ENCODE peak calls at places on chromosomes 5 and 9, in ten cellular contexts. One of them, this sample, is unnamed.

GRCh38 chr9:137307255-137308101 is 5.4 kb upstream of the NRARP start:
- DNase-seq in CD4-positive, CD25-positive, alpha-beta regulatory T cell: no peak
- DNase-seq in NCI-H2081: no peak
- DNase-seq in activated T-cell treated with anti-CD3 and anti-CD28 coated beads for 1 hour: no peak
- DNase-seq in activated T-helper 1 cell treated with anti-CD3 and anti-CD28 coated beads, Interleukin-12 subunit alpha, Interleukin-12 subunit beta, Interleukin-2, Interleukin-4 antibody, amounts not matched to agents 30 ng/mL and 10 ng/mL and 1 ng/mL, durations not matched to agents 14 hours and 24 hours and 36 hours: no peak
- DNase-seq in pancreas: peak; percentile 84
- DNase-seq in COR-L47: no peak
- DNase-seq in nephron progenitor cell: no peak
- DNase-seq in midbrain: no peak
- DNase-seq in posterior cingulate gyrus: no peak
- DNase-seq in this sample: no peak

GRCh38 chr9:101508203-101508602 is 25.4 kb upstream of the RNF20 start:
- DNase-seq in CD4-positive, CD25-positive, alpha-beta regulatory T cell: no peak
- DNase-seq in posterior cingulate gyrus: no peak
- DNase-seq in activated T-cell treated with anti-CD3 and anti-CD28 coated beads for 1 hour: no peak
- DNase-seq in midbrain: no peak
- DNase-seq in pancreas: no peak
- DNase-seq in NCI-H2081: no peak
- DNase-seq in nephron progenitor cell: no peak
- DNase-seq in activated T-helper 1 cell treated with anti-CD3 and anti-CD28 coated beads, Interleukin-12 subunit alpha, Interleukin-12 subunit beta, Interleukin-2, Interleukin-4 antibody, amounts not matched to agents 30 ng/mL and 10 ng/mL and 1 ng/mL, durations not matched to agents 14 hours and 24 hours and 36 hours: no peak
- DNase-seq in COR-L47: no peak
- DNase-seq in this sample: no peak

GRCh38 chr9:133023117-133023890 is 7.5 kb upstream of the GTF3C5 start:
- DNase-seq in activated T-cell treated with anti-CD3 and anti-CD28 coated beads for 1 hour: peak; percentile 14
- DNase-seq in NCI-H2081: no peak
- DNase-seq in activated T-helper 1 cell treated with anti-CD3 and anti-CD28 coated beads, Interleukin-12 subunit alpha, Interleukin-12 subunit beta, Interleukin-2, Interleukin-4 antibody, amounts not matched to agents 30 ng/mL and 10 ng/mL and 1 ng/mL, durations not matched to agents 14 hours and 24 hours and 36 hours: peak; percentile 46
- DNase-seq in CD4-positive, CD25-positive, alpha-beta regulatory T cell: peak; percentile 9
- DNase-seq in midbrain: no peak
- DNase-seq in COR-L47: no peak
- DNase-seq in pancreas: no peak
- DNase-seq in posterior cingulate gyrus: no peak
- DNase-seq in nephron progenitor cell: no peak
- DNase-seq in this sample: no peak

GRCh38 chr9:129619787-129620668 is 873 bp downstream of the C9orf50 start:
- DNase-seq in COR-L47: no peak
- DNase-seq in posterior cingulate gyrus: no peak
- DNase-seq in midbrain: no peak
- DNase-seq in nephron progenitor cell: peak; percentile 72
- DNase-seq in pancreas: no peak
- DNase-seq in activated T-cell treated with anti-CD3 and anti-CD28 coated beads for 1 hour: no peak
- DNase-seq in activated T-helper 1 cell treated with anti-CD3 and anti-CD28 coated beads, Interleukin-12 subunit alpha, Interleukin-12 subunit beta, Interleukin-2, Interleukin-4 antibody, amounts not matched to agents 30 ng/mL and 10 ng/mL and 1 ng/mL, durations not matched to agents 14 hours and 24 hours and 36 hours: no peak
- DNase-seq in NCI-H2081: no peak
- DNase-seq in CD4-positive, CD25-positive, alpha-beta regulatory T cell: no peak
- DNase-seq in this sample: no peak

GRCh38 chr9:126957687-126958053 is 43.1 kb downstream of the RALGPS1 start:
- DNase-seq in pancreas: no peak
- DNase-seq in NCI-H2081: no peak
- DNase-seq in activated T-cell treated with anti-CD3 and anti-CD28 coated beads for 1 hour: no peak
- DNase-seq in posterior cingulate gyrus: no peak
- DNase-seq in CD4-positive, CD25-positive, alpha-beta regulatory T cell: no peak
- DNase-seq in nephron progenitor cell: no peak
- DNase-seq in midbrain: no peak
- DNase-seq in activated T-helper 1 cell treated with anti-CD3 and anti-CD28 coated beads, Interleukin-12 subunit alpha, Interleukin-12 subunit beta, Interleukin-2, Interleukin-4 antibody, amounts not matched to agents 30 ng/mL and 10 ng/mL and 1 ng/mL, durations not matched to agents 14 hours and 24 hours and 36 hours: no peak
- DNase-seq in COR-L47: no peak
- DNase-seq in this sample: no peak

GRCh38 chr9:98564714-98565113 is 144.0 kb downstream of the GABBR2 start:
- DNase-seq in CD4-positive, CD25-positive, alpha-beta regulatory T cell: no peak
- DNase-seq in posterior cingulate gyrus: no peak
- DNase-seq in activated T-helper 1 cell treated with anti-CD3 and anti-CD28 coated beads, Interleukin-12 subunit alpha, Interleukin-12 subunit beta, Interleukin-2, Interleukin-4 antibody, amounts not matched to agents 30 ng/mL and 10 ng/mL and 1 ng/mL, durations not matched to agents 14 hours and 24 hours and 36 hours: no peak
- DNase-seq in nephron progenitor cell: no peak
- DNase-seq in COR-L47: no peak
- DNase-seq in pancreas: no peak
- DNase-seq in midbrain: no peak
- DNase-seq in activated T-cell treated with anti-CD3 and anti-CD28 coated beads for 1 hour: no peak
- DNase-seq in NCI-H2081: no peak
- DNase-seq in this sample: no peak

GRCh38 chr9:19408693-19409405 is at the start of gene ACER2:
- DNase-seq in nephron progenitor cell: peak; percentile 99
- DNase-seq in NCI-H2081: peak; percentile 94
- DNase-seq in activated T-helper 1 cell treated with anti-CD3 and anti-CD28 coated beads, Interleukin-12 subunit alpha, Interleukin-12 subunit beta, Interleukin-2, Interleukin-4 antibody, amounts not matched to agents 30 ng/mL and 10 ng/mL and 1 ng/mL, durations not matched to agents 14 hours and 24 hours and 36 hours: peak; percentile 95
- DNase-seq in COR-L47: peak; percentile 89
- DNase-seq in pancreas: peak; percentile 100
- DNase-seq in activated T-cell treated with anti-CD3 and anti-CD28 coated beads for 1 hour: peak; percentile 95
- DNase-seq in CD4-positive, CD25-positive, alpha-beta regulatory T cell: peak; percentile 92
- DNase-seq in posterior cingulate gyrus: peak; percentile 91
- DNase-seq in midbrain: peak; percentile 90
- DNase-seq in this sample: peak; percentile 90

GRCh38 chr5:172773481-172774469 is 2.8 kb upstream of the DUSP1 start:
- DNase-seq in CD4-positive, CD25-positive, alpha-beta regulatory T cell: no peak
- DNase-seq in COR-L47: no peak
- DNase-seq in pancreas: no peak
- DNase-seq in activated T-helper 1 cell treated with anti-CD3 and anti-CD28 coated beads, Interleukin-12 subunit alpha, Interleukin-12 subunit beta, Interleukin-2, Interleukin-4 antibody, amounts not matched to agents 30 ng/mL and 10 ng/mL and 1 ng/mL, durations not matched to agents 14 hours and 24 hours and 36 hours: no peak
- DNase-seq in NCI-H2081: no peak
- DNase-seq in midbrain: no peak
- DNase-seq in nephron progenitor cell: no peak
- DNase-seq in activated T-cell treated with anti-CD3 and anti-CD28 coated beads for 1 hour: no peak
- DNase-seq in posterior cingulate gyrus: no peak
- DNase-seq in this sample: no peak

GRCh38 chr5:153267506-153267905 is 223.0 kb upstream of the GRIA1 start:
- DNase-seq in NCI-H2081: no peak
- DNase-seq in midbrain: no peak
- DNase-seq in activated T-cell treated with anti-CD3 and anti-CD28 coated beads for 1 hour: no peak
- DNase-seq in CD4-positive, CD25-positive, alpha-beta regulatory T cell: no peak
- DNase-seq in posterior cingulate gyrus: no peak
- DNase-seq in activated T-helper 1 cell treated with anti-CD3 and anti-CD28 coated beads, Interleukin-12 subunit alpha, Interleukin-12 subunit beta, Interleukin-2, Interleukin-4 antibody, amounts not matched to agents 30 ng/mL and 10 ng/mL and 1 ng/mL, durations not matched to agents 14 hours and 24 hours and 36 hours: no peak
- DNase-seq in pancreas: no peak
- DNase-seq in nephron progenitor cell: no peak
- DNase-seq in COR-L47: no peak
- DNase-seq in this sample: no peak

GRCh38 chr5:1809416-1810035 is 8.3 kb downstream of the NDUFS6 start:
- DNase-seq in pancreas: no peak
- DNase-seq in nephron progenitor cell: no peak
- DNase-seq in activated T-helper 1 cell treated with anti-CD3 and anti-CD28 coated beads, Interleukin-12 subunit alpha, Interleukin-12 subunit beta, Interleukin-2, Interleukin-4 antibody, amounts not matched to agents 30 ng/mL and 10 ng/mL and 1 ng/mL, durations not matched to agents 14 hours and 24 hours and 36 hours: no peak
- DNase-seq in CD4-positive, CD25-positive, alpha-beta regulatory T cell: no peak
- DNase-seq in COR-L47: no peak
- DNase-seq in midbrain: no peak
- DNase-seq in activated T-cell treated with anti-CD3 and anti-CD28 coated beads for 1 hour: no peak
- DNase-seq in NCI-H2081: no peak
- DNase-seq in posterior cingulate gyrus: no peak
- DNase-seq in this sample: no peak

GRCh38 chr5:90169078-90169477 is 240.5 kb downstream of the CETN3 start:
- DNase-seq in activated T-cell treated with anti-CD3 and anti-CD28 coated beads for 1 hour: no peak
- DNase-seq in pancreas: peak; percentile 66
- DNase-seq in CD4-positive, CD25-positive, alpha-beta regulatory T cell: no peak
- DNase-seq in midbrain: no peak
- DNase-seq in nephron progenitor cell: no peak
- DNase-seq in NCI-H2081: peak; percentile 36
- DNase-seq in COR-L47: peak; percentile 61
- DNase-seq in posterior cingulate gyrus: no peak
- DNase-seq in activated T-helper 1 cell treated with anti-CD3 and anti-CD28 coated beads, Interleukin-12 subunit alpha, Interleukin-12 subunit beta, Interleukin-2, Interleukin-4 antibody, amounts not matched to agents 30 ng/mL and 10 ng/mL and 1 ng/mL, durations not matched to agents 14 hours and 24 hours and 36 hours: no peak
- DNase-seq in this sample: no peak

GRCh38 chr5:95417971-95418370 is 26.8 kb downstream of the FAM81B start:
- DNase-seq in posterior cingulate gyrus: no peak
- DNase-seq in pancreas: no peak
- DNase-seq in NCI-H2081: no peak
- DNase-seq in COR-L47: no peak
- DNase-seq in CD4-positive, CD25-positive, alpha-beta regulatory T cell: no peak
- DNase-seq in nephron progenitor cell: no peak
- DNase-seq in activated T-cell treated with anti-CD3 and anti-CD28 coated beads for 1 hour: no peak
- DNase-seq in activated T-helper 1 cell treated with anti-CD3 and anti-CD28 coated beads, Interleukin-12 subunit alpha, Interleukin-12 subunit beta, Interleukin-2, Interleukin-4 antibody, amounts not matched to agents 30 ng/mL and 10 ng/mL and 1 ng/mL, durations not matched to agents 14 hours and 24 hours and 36 hours: no peak
- DNase-seq in midbrain: no peak
- DNase-seq in this sample: no peak

GRCh38 chr5:99000878-99001277 is 72.1 kb upstream of the CHD1 start:
- DNase-seq in pancreas: no peak
- DNase-seq in nephron progenitor cell: no peak
- DNase-seq in posterior cingulate gyrus: no peak
- DNase-seq in activated T-helper 1 cell treated with anti-CD3 and anti-CD28 coated beads, Interleukin-12 subunit alpha, Interleukin-12 subunit beta, Interleukin-2, Interleukin-4 antibody, amounts not matched to agents 30 ng/mL and 10 ng/mL and 1 ng/mL, durations not matched to agents 14 hours and 24 hours and 36 hours: no peak
- DNase-seq in NCI-H2081: no peak
- DNase-seq in activated T-cell treated with anti-CD3 and anti-CD28 coated beads for 1 hour: no peak
- DNase-seq in COR-L47: no peak
- DNase-seq in midbrain: no peak
- DNase-seq in CD4-positive, CD25-positive, alpha-beta regulatory T cell: no peak
- DNase-seq in this sample: no peak

GRCh38 chr9:37328561-37329227 is 93.8 kb upstream of the GRHPR start:
- DNase-seq in activated T-cell treated with anti-CD3 and anti-CD28 coated beads for 1 hour: no peak
- DNase-seq in CD4-positive, CD25-positive, alpha-beta regulatory T cell: no peak
- DNase-seq in activated T-helper 1 cell treated with anti-CD3 and anti-CD28 coated beads, Interleukin-12 subunit alpha, Interleukin-12 subunit beta, Interleukin-2, Interleukin-4 antibody, amounts not matched to agents 30 ng/mL and 10 ng/mL and 1 ng/mL, durations not matched to agents 14 hours and 24 hours and 36 hours: no peak
- DNase-seq in pancreas: no peak
- DNase-seq in NCI-H2081: no peak
- DNase-seq in COR-L47: no peak
- DNase-seq in posterior cingulate gyrus: no peak
- DNase-seq in midbrain: no peak
- DNase-seq in nephron progenitor cell: no peak
- DNase-seq in this sample: no peak

GRCh38 chr5:135832941-135833340 is 1.5 kb upstream of the SLC25A48 start:
- DNase-seq in nephron progenitor cell: no peak
- DNase-seq in activated T-cell treated with anti-CD3 and anti-CD28 coated beads for 1 hour: no peak
- DNase-seq in posterior cingulate gyrus: no peak
- DNase-seq in midbrain: no peak
- DNase-seq in NCI-H2081: no peak
- DNase-seq in activated T-helper 1 cell treated with anti-CD3 and anti-CD28 coated beads, Interleukin-12 subunit alpha, Interleukin-12 subunit beta, Interleukin-2, Interleukin-4 antibody, amounts not matched to agents 30 ng/mL and 10 ng/mL and 1 ng/mL, durations not matched to agents 14 hours and 24 hours and 36 hours: no peak
- DNase-seq in pancreas: no peak
- DNase-seq in COR-L47: no peak
- DNase-seq in CD4-positive, CD25-positive, alpha-beta regulatory T cell: no peak
- DNase-seq in this sample: no peak

GRCh38 chr5:90366972-90367371 is 42.6 kb downstream of the CETN3 start:
- DNase-seq in NCI-H2081: peak; percentile 16
- DNase-seq in nephron progenitor cell: no peak
- DNase-seq in activated T-cell treated with anti-CD3 and anti-CD28 coated beads for 1 hour: no peak
- DNase-seq in posterior cingulate gyrus: no peak
- DNase-seq in activated T-helper 1 cell treated with anti-CD3 and anti-CD28 coated beads, Interleukin-12 subunit alpha, Interleukin-12 subunit beta, Interleukin-2, Interleukin-4 antibody, amounts not matched to agents 30 ng/mL and 10 ng/mL and 1 ng/mL, durations not matched to agents 14 hours and 24 hours and 36 hours: no peak
- DNase-seq in midbrain: no peak
- DNase-seq in CD4-positive, CD25-positive, alpha-beta regulatory T cell: no peak
- DNase-seq in COR-L47: no peak
- DNase-seq in pancreas: no peak
- DNase-seq in this sample: no peak

GRCh38 chr5:93235751-93236150 is 345.3 kb downstream of the NR2F1-AS1 start:
- DNase-seq in pancreas: no peak
- DNase-seq in NCI-H2081: no peak
- DNase-seq in nephron progenitor cell: no peak
- DNase-seq in posterior cingulate gyrus: no peak
- DNase-seq in activated T-cell treated with anti-CD3 and anti-CD28 coated beads for 1 hour: no peak
- DNase-seq in COR-L47: no peak
- DNase-seq in midbrain: no peak
- DNase-seq in activated T-helper 1 cell treated with anti-CD3 and anti-CD28 coated beads, Interleukin-12 subunit alpha, Interleukin-12 subunit beta, Interleukin-2, Interleukin-4 antibody, amounts not matched to agents 30 ng/mL and 10 ng/mL and 1 ng/mL, durations not matched to agents 14 hours and 24 hours and 36 hours: no peak
- DNase-seq in CD4-positive, CD25-positive, alpha-beta regulatory T cell: no peak
- DNase-seq in this sample: no peak

GRCh38 chr9:135244271-135244691 is 156.8 kb downstream of the OLFM1 start:
- DNase-seq in COR-L47: no peak
- DNase-seq in midbrain: no peak
- DNase-seq in nephron progenitor cell: no peak
- DNase-seq in pancreas: peak; percentile 80
- DNase-seq in activated T-cell treated with anti-CD3 and anti-CD28 coated beads for 1 hour: no peak
- DNase-seq in activated T-helper 1 cell treated with anti-CD3 and anti-CD28 coated beads, Interleukin-12 subunit alpha, Interleukin-12 subunit beta, Interleukin-2, Interleukin-4 antibody, amounts not matched to agents 30 ng/mL and 10 ng/mL and 1 ng/mL, durations not matched to agents 14 hours and 24 hours and 36 hours: no peak
- DNase-seq in CD4-positive, CD25-positive, alpha-beta regulatory T cell: no peak
- DNase-seq in NCI-H2081: no peak
- DNase-seq in posterior cingulate gyrus: no peak
- DNase-seq in this sample: no peak

This sample was measured in immature natural killer cell.